ENCODE peak calls at places on chromosomes 16 and 17, in ten cellular contexts. L is uterus, X is kidney, G is lower lobe of right lung, D is neural progenitor cell, V is fibroblast of lung, Y is heart right ventricle, Z is A549, N is K562, C is thoracic aorta. I is an unnamed sample.

GRCh38 chr16:84396537-84397008 is 28.2 kb downstream of the ATP2C2 start:
- DNase-seq in D (peak; percentile 34), C (no peak), Z (peak; percentile 95), X (peak; percentile 84), V (peak; percentile 15), G (peak; percentile 86), Y (no peak), N (no peak), L (no peak), I (peak; percentile 74)

GRCh38 chr16:4465977-4466779 is 8.2 kb downstream of the NMRAL1 start:
- DNase-seq in Z (no peak), D (no peak), V (no peak), L (no peak), G (no peak), N (no peak), X (no peak), Y (peak; percentile 79), C (no peak), I (no peak)

GRCh38 chr17:74712301-74712700 is 422 bp downstream of the CD300LF start:
- DNase-seq in Z (no peak), D (no peak), X (peak; percentile 44), N (no peak), G (no peak), Y (no peak), V (no peak), L (no peak), C (no peak), I (no peak)

GRCh38 chr17:28547623-28548416 is 4.6 kb downstream of the UNC119 start:
- DNase-seq in G (peak; percentile 82), N (peak; percentile 76), X (peak; percentile 89), V (peak; percentile 40), Y (peak; percentile 79), C (no peak), D (peak; percentile 85), L (peak; percentile 64), Z (peak; percentile 87), I (no peak)

GRCh38 chr17:55783684-55784245 is 32.9 kb downstream of the PCTP start:
- DNase-seq in L (peak; percentile 53), N (no peak), V (no peak), X (peak; percentile 75), Z (no peak), G (peak; percentile 50), Y (peak; percentile 72), D (no peak), C (no peak), I (peak; percentile 25)

GRCh38 chr17:37820313-37821024 is 75.6 kb upstream of the HNF1B start:
- DNase-seq in D (no peak), X (no peak), C (no peak), L (no peak), N (no peak), V (peak; percentile 22), Y (no peak), G (no peak), Z (no peak), I (no peak)

GRCh38 chr16:86919531-86920305 is 341.4 kb downstream of the FOXL1 start:
- DNase-seq in D (no peak), Z (no peak), X (no peak), C (no peak), G (no peak), V (no peak), L (no peak), Y (no peak), N (no peak), I (no peak)

GRCh38 chr16:10539256-10539655 is 41.1 kb downstream of the EMP2 start:
- DNase-seq in Z (no peak), X (no peak), G (no peak), N (no peak), Y (no peak), V (no peak), L (no peak), C (no peak), D (no peak), I (peak; percentile 48)

GRCh38 chr17:8019665-8020064 is 17.2 kb downstream of the GUCY2D start:
- DNase-seq in V (peak; percentile 54), N (no peak), Y (no peak), G (peak; percentile 67), L (no peak), D (no peak), C (no peak), Z (no peak), X (peak; percentile 78), I (peak; percentile 60)

GRCh38 chr16:4911831-4912422 is 25.0 kb downstream of the PPL start:
- DNase-seq in C (no peak), Z (no peak), D (no peak), L (no peak), Y (no peak), N (no peak), X (no peak), G (no peak), V (peak; percentile 59), I (peak; percentile 48)

GRCh38 chr16:10521681-10522274 is 58.6 kb downstream of the EMP2 start:
- DNase-seq in G (no peak), Y (no peak), L (peak; percentile 31), C (no peak), V (peak; percentile 45), N (peak; percentile 73), X (no peak), Z (peak; percentile 69), D (peak; percentile 82), I (no peak)

GRCh38 chr17:43042025-43042424 is 17.0 kb downstream of the RND2 start:
- DNase-seq in G (no peak), Y (no peak), L (no peak), C (no peak), X (no peak), D (peak; percentile 34), Z (no peak), N (peak; percentile 38), V (peak; percentile 17), I (no peak)

GRCh38 chr16:3592559-3592958 is 15.4 kb upstream of the NLRC3 start:
- DNase-seq in L (no peak), C (no peak), G (no peak), X (no peak), Z (no peak), N (no peak), D (no peak), V (no peak), Y (peak; percentile 40), I (no peak)

GRCh38 chr16:53912155-53912554 is 208.2 kb downstream of the FTO start:
- DNase-seq in V (no peak), C (no peak), D (no peak), G (no peak), L (no peak), Z (no peak), X (no peak), N (no peak), Y (no peak), I (peak; percentile 92)

GRCh38 chr17:73279704-73280103 is 18.0 kb upstream of the CPSF4L start:
- DNase-seq in L (no peak), D (no peak), X (no peak), V (no peak), Y (no peak), Z (no peak), N (no peak), C (no peak), G (no peak), I (no peak)
- H3K27ac ChIP-seq in L (peak overlapping the region; percentile 87), D (no peak overlapping the region), X (no peak overlapping the region), V (no peak overlapping the region), Y (no peak overlapping the region), Z (no peak overlapping the region), N (no peak overlapping the region), C (no peak overlapping the region), G (no peak overlapping the region), I (no peak overlapping the region)

DNA sequence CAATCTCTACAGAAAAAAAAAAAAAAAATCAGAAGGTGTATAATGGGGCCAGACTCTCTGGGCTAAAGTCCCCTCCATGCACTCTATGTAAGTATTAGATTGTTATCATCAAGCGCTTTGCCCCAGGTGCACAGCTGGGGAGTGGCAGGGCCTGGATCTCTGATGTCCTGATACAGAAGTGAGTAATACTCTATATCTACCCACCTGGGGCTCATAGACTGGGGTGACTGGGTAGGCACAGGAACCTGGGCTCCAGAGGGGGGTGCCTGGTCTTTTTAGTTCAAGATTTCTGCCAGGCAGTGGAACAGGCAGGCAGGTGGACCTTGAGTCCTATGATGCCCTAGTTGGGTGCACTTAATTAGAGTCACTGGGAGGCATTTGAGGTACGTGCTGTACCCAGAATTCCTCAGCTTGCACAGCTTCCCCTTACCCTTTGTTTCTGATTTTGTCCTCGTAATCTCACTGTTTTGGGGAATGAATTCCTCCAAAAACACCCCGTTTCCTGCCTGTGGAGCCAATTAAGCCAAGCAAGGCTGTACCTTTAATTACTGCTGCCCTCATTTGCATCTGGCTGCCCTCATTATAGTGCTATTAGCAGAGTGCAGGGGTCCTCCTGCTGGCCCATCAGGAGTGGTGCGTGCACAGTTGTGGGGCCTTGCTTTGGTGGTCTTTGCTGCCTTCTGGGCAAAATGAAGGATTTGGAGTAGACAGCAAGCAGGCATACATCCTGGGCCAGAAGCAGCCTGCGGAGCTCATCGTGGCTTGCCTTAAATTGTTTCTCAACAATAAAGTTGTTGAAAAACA is 239.0 kb downstream of the SNX29 start:
- DNase-seq in Y (no peak), D (peak; percentile 71), V (no peak), L (no peak), G (no peak), Z (no peak), N (no peak), X (no peak), C (no peak), I (no peak)
- TF ChIP-seq CTCF in Y (no peak), D (peak; percentile 75), V (peak; percentile 31), L (no peak), G (no peak), Z (no peak), N (peak; percentile 29), X (no peak), C (no peak), I (peak; percentile 21)

DNA sequence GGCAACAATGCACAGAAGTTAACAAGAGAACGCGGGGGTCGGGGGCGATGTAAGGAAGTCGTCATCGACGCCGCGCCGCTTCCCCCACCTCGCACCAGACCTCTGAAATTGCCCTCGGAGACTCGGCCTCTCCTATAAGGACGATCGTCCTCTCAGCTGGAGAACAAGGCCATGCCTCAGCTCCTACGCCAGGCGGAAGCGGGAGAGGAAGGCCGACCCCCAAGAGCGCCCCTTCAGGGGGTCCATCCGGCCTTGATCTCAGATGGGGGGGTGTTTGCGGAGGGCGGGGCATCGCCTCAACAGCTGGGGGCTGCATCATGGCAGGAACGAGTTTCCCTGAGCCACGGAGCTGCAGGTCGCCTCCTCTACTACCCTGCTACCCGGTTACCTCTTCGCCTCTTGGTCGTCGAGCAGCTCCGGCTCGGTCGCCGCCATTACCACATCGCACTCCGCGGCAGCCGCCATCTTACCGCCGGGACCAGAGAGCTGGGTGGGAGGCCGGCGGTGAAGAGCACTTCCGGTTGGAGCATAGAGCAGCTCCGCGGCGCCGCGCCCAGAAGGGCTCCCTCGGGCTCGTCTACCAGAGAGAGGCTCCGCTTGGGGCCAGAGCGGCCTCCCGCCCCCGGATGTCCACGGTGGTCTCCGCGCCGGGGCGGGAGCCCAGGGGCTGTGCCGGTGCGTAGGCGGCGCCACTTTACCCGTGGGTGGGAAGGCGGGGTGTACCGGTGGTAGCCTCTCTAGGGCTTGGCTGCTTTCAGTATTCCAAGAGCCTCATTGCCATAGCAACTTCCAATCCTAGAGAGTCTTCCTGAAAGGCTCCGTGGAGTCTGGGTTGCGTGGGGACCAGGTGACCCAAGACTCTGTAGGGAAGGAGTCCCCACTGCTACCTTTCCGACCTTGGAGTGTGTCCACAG is at the start of gene DNAJC7:
- DNase-seq in G (peak; percentile 97), D (peak; percentile 97), L (peak; percentile 90), C (peak; percentile 75), Y (peak; percentile 92), N (peak; percentile 93), V (peak; percentile 90), Z (peak; percentile 96), X (peak; percentile 98), I (peak; percentile 91)
- H3K4me1 ChIP-seq in G (peaks cover 61% of the 10 kb centered on the region), D (peaks cover 18% of the 10 kb centered on the region), L (peaks cover 15% of the 10 kb centered on the region), C (peaks cover 38% of the 10 kb centered on the region), Y (peaks cover 58% of the 10 kb centered on the region), N (peaks cover 20% of the 10 kb centered on the region), V (peaks cover 4% of the 10 kb centered on the region), Z (peaks cover 25% of the 10 kb centered on the region), X (peaks cover 28% of the 10 kb centered on the region), I (no peaks in the 10 kb centered on the region)

GRCh38 chr17:78113804-78114785 is 14.5 kb downstream of the TMC6 start:
- DNase-seq in C (no peak), X (peak; percentile 43), V (no peak), G (no peak), Z (no peak), Y (no peak), D (no peak), N (no peak), L (no peak), I (no peak)
- H3K27ac ChIP-seq in C (no peak overlapping the region), X (no peak overlapping the region), V (no peak overlapping the region), G (no peak overlapping the region), Z (no peak overlapping the region), Y (peak overlapping the region; percentile 74), D (no peak overlapping the region), N (no peak overlapping the region), L (no peak overlapping the region), I (no peak overlapping the region)